ENCODE peak calls at places on chromosomes 16 and 17, in four cellular contexts. A is K562, W is GM12878, K is HepG2. M is an unnamed sample.

GRCh38 chr17:81577278-81578000 is 25.3 kb upstream of the FAAP100 start:
- DNase-seq in W (no peak), K (peak; percentile 73), A (no peak), M (no peak)

GRCh38 chr17:2138318-2138717 is 83.4 kb downstream of the HIC1 start:
- DNase-seq in W (peak; percentile 60), K (no peak), A (peak; percentile 33), M (peak; percentile 49)

GRCh38 chr17:9086577-9086976 is 65.3 kb downstream of the NTN1 start:
- DNase-seq in W (no peak), A (no peak), K (no peak), M (no peak)

GRCh38 chr16:275786-276232 is at the start of gene RGS11:
- DNase-seq in K (no peak), A (no peak), W (no peak), M (no peak)

GRCh38 chr17:40888321-40888720 is 3.3 kb upstream of the KRT20 start:
- DNase-seq in A (no peak), K (no peak), W (no peak), M (no peak)

GRCh38 chr16:31357324-31358156 is 2.6 kb downstream of the ITGAX start:
- DNase-seq in A (no peak), W (no peak), K (no peak), M (no peak)

GRCh38 chr16:19348578-19349315 is 63.2 kb downstream of the CLEC19A start:
- DNase-seq in K (no peak), A (no peak), W (no peak), M (peak; percentile 47)

GRCh38 chr16:81004646-81005353 is 1.9 kb downstream of the CMC2 start:
- DNase-seq in A (no peak), W (no peak), K (peak; percentile 65), M (peak; percentile 28)

GRCh38 chr16:85863384-85863774 is 35.6 kb upstream of the IRF8 start:
- DNase-seq in A (no peak), W (no peak), K (no peak), M (no peak)

GRCh38 chr16:82835487-82836160 is 208.9 kb downstream of the CDH13 start:
- DNase-seq in A (no peak), W (no peak), K (no peak), M (no peak)

GRCh38 chr16:79218358-79218757 is 382.2 kb downstream of the MAF start:
- DNase-seq in W (no peak), K (no peak), A (no peak), M (no peak)

GRCh38 chr17:2924211-2924610 is 128.0 kb downstream of the RAP1GAP2 start:
- DNase-seq in K (no peak), W (no peak), A (no peak), M (no peak)

GRCh38 chr17:15456972-15457722 is 10.3 kb downstream of the CDRT4 start:
- DNase-seq in W (no peak), A (no peak), K (peak; percentile 61), M (no peak)

GRCh38 chr16:81567987-81568748 is 123.6 kb downstream of the CMIP start:
- DNase-seq in W (no peak), K (peak; percentile 74), A (no peak), M (no peak)

DNA sequence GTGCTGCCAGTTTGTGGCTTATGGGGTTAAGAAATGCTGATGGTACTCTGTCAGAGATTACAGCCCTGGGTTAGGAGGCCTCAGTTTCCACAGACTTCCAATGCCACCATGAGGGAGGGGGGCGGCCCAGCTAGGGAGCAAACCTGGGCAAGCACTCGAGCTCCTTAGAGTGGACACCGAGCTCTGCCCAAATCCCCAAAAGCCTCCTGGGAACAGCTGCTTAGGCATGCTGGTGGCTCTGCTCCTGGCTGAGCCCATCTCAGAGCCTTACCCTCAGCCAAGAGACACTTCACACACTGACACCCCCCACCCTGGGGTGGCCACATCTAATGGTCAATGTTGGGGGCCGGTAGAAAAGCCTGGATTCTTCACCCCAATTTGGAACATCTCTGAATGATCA is 66.1 kb downstream of the C16orf78 start:
- DNase-seq in A (no peak), W (no peak), K (no peak), M (no peak)
- TF ChIP-seq BHLHE40 in A (no peak), W (no peak), K (no peak), M (no peak)

GRCh38 chr17:4839965-4840892 is 7.1 kb downstream of the MINK1 start:
- DNase-seq in K (no peak), W (no peak), A (no peak), M (no peak)
- TF ChIP-seq FOXK2 in K (no peak), W (no peak), A (no peak), M (no peak)

DNA sequence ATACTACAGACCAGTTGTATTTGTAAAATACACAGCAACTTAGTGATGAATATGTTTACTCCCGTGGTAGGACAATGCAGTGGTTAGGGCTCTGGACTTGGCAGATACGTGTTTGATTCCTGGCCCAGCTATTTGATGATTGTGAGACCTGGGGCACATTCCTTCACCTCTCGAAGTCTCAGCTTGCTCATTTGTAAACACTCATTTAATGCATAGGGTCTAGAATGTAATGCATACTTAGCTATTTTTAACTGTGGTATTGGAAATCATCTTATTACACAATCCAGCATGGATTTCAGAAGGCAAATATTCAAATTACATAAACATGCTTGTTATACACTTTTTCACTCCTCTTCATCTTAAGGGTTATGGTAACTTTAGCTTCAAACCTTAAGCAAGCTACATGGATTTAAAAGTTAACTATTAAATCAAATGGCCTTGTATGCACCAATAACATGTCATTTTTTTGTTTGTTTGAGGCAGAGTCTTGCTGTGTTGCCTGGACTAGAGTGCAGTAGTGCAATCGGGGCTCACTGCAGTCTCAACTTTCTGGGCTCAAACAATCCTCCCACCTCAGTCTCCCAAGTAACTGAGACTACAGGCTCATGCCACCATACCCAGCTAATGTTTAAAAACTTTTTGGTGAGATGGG is 52.4 kb downstream of the VAT1L start:
- DNase-seq in K (no peak), A (no peak), W (no peak), M (no peak)
- TF ChIP-seq BHLHE40 in K (no peak), A (no peak), W (no peak), M (no peak)

DNA sequence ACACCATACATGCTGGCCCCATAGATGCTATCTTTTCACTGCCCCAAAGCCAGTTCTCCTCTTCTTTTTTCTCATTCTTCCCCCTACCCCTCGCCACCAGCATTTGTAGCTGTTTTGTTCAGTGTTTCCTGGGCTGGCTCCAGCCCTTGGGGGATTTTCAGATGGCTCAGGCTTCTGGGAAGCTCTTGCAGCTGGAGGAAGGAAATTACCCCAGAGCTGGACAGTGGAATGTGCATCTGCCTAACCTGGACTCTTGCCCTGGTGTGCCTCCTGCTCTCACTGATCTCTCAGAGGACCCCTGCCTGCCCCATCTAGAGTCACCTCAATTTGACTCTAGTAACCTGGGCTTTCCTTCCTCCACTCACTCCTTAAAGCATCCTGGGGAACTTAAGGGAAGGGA is 82.8 kb downstream of the MYH13 start:
- DNase-seq in W (no peak), K (no peak), A (no peak), M (no peak)
- TF ChIP-seq FOXK2 in W (no peak), K (no peak), A (no peak), M (no peak)

DNA sequence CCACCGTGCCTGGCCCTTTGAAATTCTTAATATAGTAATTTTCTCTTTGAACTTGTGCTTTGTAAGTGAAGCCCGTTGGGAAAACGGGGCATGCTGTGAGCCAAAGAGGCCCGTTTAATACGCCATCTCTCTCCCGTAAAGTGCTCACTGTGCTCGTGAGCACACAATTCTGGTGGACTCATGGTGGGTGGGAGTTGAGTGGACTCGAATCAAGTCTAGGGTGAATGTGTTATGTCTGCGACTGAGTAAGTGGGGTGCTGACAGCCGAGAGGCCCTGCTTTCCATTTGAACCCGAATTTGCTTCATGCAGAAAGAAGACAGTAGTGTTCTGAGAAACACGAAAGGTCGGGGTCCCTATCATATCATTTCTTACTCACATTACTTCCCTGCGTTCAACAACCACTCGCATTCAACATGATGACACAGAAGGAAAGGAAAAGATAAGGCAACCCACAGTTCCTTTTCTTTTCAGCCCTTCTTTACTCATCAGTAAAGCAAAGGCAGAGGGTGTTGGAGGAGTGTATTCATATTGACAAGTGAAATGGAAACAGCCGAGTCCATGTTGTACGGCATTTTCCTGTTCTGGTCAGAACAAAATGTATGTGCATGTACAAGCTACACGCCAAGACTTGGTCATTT is 4.8 kb upstream of the ATP2A3 start:
- DNase-seq in K (no peak), A (peak; percentile 63), W (no peak), M (no peak)
- TF ChIP-seq BHLHE40 in K (no peak), A (no peak), W (no peak), M (no peak)

DNA sequence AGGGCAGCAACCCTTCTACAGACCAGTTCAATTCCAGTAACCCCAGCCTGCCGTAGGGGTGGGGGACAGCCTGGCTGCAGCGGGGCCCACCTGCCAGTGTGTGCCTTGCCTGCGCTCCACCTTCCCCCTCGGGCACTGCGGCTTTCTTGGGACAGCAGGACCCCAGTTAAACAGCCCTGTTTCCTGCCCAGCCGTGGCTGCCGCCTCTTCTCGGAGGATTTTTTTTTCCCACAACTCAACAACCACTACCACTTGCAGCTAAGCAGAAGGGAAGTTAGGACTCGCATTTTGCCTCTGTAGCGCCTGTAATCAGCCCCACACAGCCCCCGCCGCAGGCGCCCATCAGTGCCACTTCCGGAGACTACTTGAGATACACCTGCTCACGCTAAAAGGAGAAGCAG is 76.1 kb downstream of the RAI1 start:
- DNase-seq in K (no peak), W (no peak), A (no peak), M (no peak)
- TF ChIP-seq FOXK2 in K (no peak), W (no peak), A (no peak), M (no peak)

DNA sequence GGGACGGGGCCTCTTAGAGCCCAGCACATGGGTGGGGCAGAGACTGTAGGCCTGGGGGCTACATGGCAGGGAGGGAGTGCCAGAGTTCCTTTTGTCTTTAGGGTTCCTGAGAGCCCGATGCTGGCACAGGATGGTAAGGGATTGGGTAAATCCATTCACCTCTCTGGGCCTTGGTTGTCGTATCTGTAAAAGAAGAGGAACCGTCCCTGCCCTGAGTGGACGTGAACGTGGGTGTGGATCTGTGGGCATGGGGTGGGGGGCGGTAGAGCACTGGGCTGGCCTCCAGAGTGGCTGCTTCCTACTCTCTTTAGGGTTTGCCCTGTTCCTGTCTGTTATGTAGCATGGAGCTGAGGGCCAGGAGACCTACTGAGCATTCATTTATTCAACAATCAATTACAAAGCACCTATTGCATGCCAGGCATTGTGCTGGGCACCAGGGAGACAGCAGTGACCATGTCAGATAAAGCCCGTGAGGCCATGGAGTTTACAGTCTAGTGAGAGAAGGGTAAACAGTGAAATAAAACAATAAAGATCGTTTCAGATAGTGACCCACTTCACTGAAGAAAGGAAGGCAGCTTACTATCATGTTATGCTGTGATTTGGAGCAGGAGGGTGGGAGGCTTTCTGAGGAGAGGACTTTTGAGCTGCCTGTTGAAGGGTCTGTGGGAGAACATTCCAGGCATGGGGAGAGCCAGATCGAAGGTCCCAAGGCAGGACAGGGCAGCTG is 13.1 kb upstream of the TCAP start:
- DNase-seq in A (no peak), W (no peak), K (no peak), M (no peak)
- TF ChIP-seq BHLHE40 in A (no peak), W (no peak), K (no peak), M (no peak)

GRCh38 chr17:17535957-17536356 is 39.8 kb upstream of the RASD1 start:
- DNase-seq in A (no peak), K (no peak), W (no peak), M (no peak)
- TF ChIP-seq FOXK2 in A (no peak), K (no peak), W (no peak), M (no peak)

GRCh38 chr16:72124148-72124547 is 30.5 kb downstream of the DHX38 start:
- DNase-seq in K (no peak), W (no peak), A (no peak), M (no peak)

GRCh38 chr16:72122308-72122707 is 28.7 kb downstream of the DHX38 start:
- DNase-seq in A (no peak), W (no peak), K (no peak), M (no peak)

GRCh38 chr16:72122916-72123315 is 29.3 kb downstream of the DHX38 start:
- DNase-seq in A (no peak), W (no peak), K (no peak), M (no peak)

GRCh38 chr16:72124761-72125634 is 31.4 kb downstream of the DHX38 start:
- DNase-seq in A (peak; percentile 76), K (peak; percentile 67), W (peak; percentile 26), M (peak; percentile 78)

GRCh38 chr16:72123426-72123825 is 29.8 kb downstream of the DHX38 start:
- DNase-seq in K (no peak), A (no peak), W (no peak), M (no peak)
- TF ChIP-seq BHLHE40 in K (no peak), A (no peak), W (no peak), M (no peak)

M was measured in HEK293T.